ENCODE peak calls at places on chromosome 9, in five cellular contexts. One of them, this sample, is unnamed.

GRCh38 chr9:132910376-132910775 is 31.7 kb downstream of the SPACA9 start:
- DNase-seq in neural progenitor cell: no peak
- DNase-seq in SK-N-SH: no peak
- DNase-seq in K562: no peak
- DNase-seq in fibroblast of lung: no peak
- DNase-seq in this sample: no peak

GRCh38 chr9:128416014-128416413 is 4.6 kb upstream of the CERCAM start:
- DNase-seq in SK-N-SH: no peak
- DNase-seq in neural progenitor cell: no peak
- DNase-seq in K562: no peak
- DNase-seq in fibroblast of lung: no peak
- DNase-seq in this sample: no peak

GRCh38 chr9:110566156-110566555 is 13.4 kb downstream of the SVEP1 start:
- DNase-seq in fibroblast of lung: no peak
- DNase-seq in K562: no peak
- DNase-seq in neural progenitor cell: no peak
- DNase-seq in SK-N-SH: no peak
- DNase-seq in this sample: no peak

GRCh38 chr9:128818839-128819715 is 777 bp downstream of the ENDOG start:
- DNase-seq in K562: peak; percentile 43
- DNase-seq in fibroblast of lung: no peak
- DNase-seq in SK-N-SH: peak; percentile 67
- DNase-seq in neural progenitor cell: peak; percentile 71
- DNase-seq in this sample: peak; percentile 52

GRCh38 chr9:102398205-102398604 is 596.9 kb upstream of the CYLC2 start:
- DNase-seq in fibroblast of lung: no peak
- DNase-seq in neural progenitor cell: no peak
- DNase-seq in K562: no peak
- DNase-seq in SK-N-SH: no peak
- DNase-seq in this sample: no peak

GRCh38 chr9:71762900-71763653 is 5.2 kb downstream of the CEMIP2 start:
- DNase-seq in fibroblast of lung: peak; percentile 42
- DNase-seq in K562: no peak
- DNase-seq in SK-N-SH: no peak
- DNase-seq in neural progenitor cell: no peak
- DNase-seq in this sample: no peak

GRCh38 chr9:77176106-77176505 is 1.2 kb upstream of the VPS13A start:
- DNase-seq in neural progenitor cell: no peak
- DNase-seq in SK-N-SH: no peak
- DNase-seq in fibroblast of lung: no peak
- DNase-seq in K562: no peak
- DNase-seq in this sample: no peak

GRCh38 chr9:22136446-22137140 is 127.5 kb upstream of the CDKN2B start:
- DNase-seq in K562: no peak
- DNase-seq in neural progenitor cell: no peak
- DNase-seq in fibroblast of lung: peak; percentile 59
- DNase-seq in SK-N-SH: no peak
- DNase-seq in this sample: no peak

GRCh38 chr9:19918630-19919029 is 129.8 kb upstream of the SLC24A2 start:
- DNase-seq in fibroblast of lung: no peak
- DNase-seq in SK-N-SH: no peak
- DNase-seq in neural progenitor cell: no peak
- DNase-seq in K562: no peak
- DNase-seq in this sample: peak; percentile 40

GRCh38 chr9:89963280-89963679 is 358.5 kb downstream of the GADD45G start:
- DNase-seq in fibroblast of lung: no peak
- DNase-seq in K562: no peak
- DNase-seq in neural progenitor cell: no peak
- DNase-seq in SK-N-SH: no peak
- DNase-seq in this sample: no peak

GRCh38 chr9:99873531-99873930 is 32.9 kb upstream of the STX17 start:
- DNase-seq in SK-N-SH: no peak
- DNase-seq in fibroblast of lung: peak; percentile 23
- DNase-seq in K562: no peak
- DNase-seq in neural progenitor cell: no peak
- DNase-seq in this sample: no peak

GRCh38 chr9:127360829-127361228 is 36.1 kb upstream of the SLC2A8 start:
- DNase-seq in neural progenitor cell: peak; percentile 21
- DNase-seq in SK-N-SH: peak; percentile 30
- DNase-seq in K562: peak; percentile 51
- DNase-seq in fibroblast of lung: peak; percentile 63
- DNase-seq in this sample: no peak

GRCh38 chr9:121568541-121569265 is 69.1 kb upstream of the GGTA1 start:
- DNase-seq in K562: no peak
- DNase-seq in SK-N-SH: peak; percentile 56
- DNase-seq in neural progenitor cell: no peak
- DNase-seq in fibroblast of lung: no peak
- DNase-seq in this sample: no peak

GRCh38 chr9:122095010-122095767 is 2.1 kb upstream of the TTLL11 start:
- DNase-seq in fibroblast of lung: peak; percentile 74
- DNase-seq in neural progenitor cell: peak; percentile 75
- DNase-seq in SK-N-SH: peak; percentile 56
- DNase-seq in K562: peak; percentile 38
- DNase-seq in this sample: peak; percentile 46

GRCh38 chr9:114401344-114401743 is 13.6 kb upstream of the AKNA start:
- DNase-seq in K562: no peak
- DNase-seq in SK-N-SH: no peak
- DNase-seq in neural progenitor cell: no peak
- DNase-seq in fibroblast of lung: no peak
- DNase-seq in this sample: no peak

GRCh38 chr9:111891910-111892499 is 4.6 kb upstream of the UGCG start:
- DNase-seq in K562: peak; percentile 33
- DNase-seq in SK-N-SH: no peak
- DNase-seq in neural progenitor cell: no peak
- DNase-seq in fibroblast of lung: no peak
- DNase-seq in this sample: no peak

GRCh38 chr9:96719538-96720315 is 58.2 kb downstream of the ZNF510 start:
- DNase-seq in K562: no peak
- DNase-seq in SK-N-SH: peak; percentile 15
- DNase-seq in neural progenitor cell: no peak
- DNase-seq in fibroblast of lung: no peak
- DNase-seq in this sample: no peak

GRCh38 chr9:121120386-121120785 is 45.6 kb downstream of the CNTRL start:
- DNase-seq in fibroblast of lung: no peak
- DNase-seq in neural progenitor cell: no peak
- DNase-seq in K562: no peak
- DNase-seq in SK-N-SH: no peak
- DNase-seq in this sample: no peak

GRCh38 chr9:116737137-116737546 is 50.0 kb downstream of the TRIM32 start:
- DNase-seq in neural progenitor cell: peak; percentile 95
- DNase-seq in K562: peak; percentile 85
- DNase-seq in fibroblast of lung: peak; percentile 72
- DNase-seq in SK-N-SH: peak; percentile 83
- DNase-seq in this sample: peak; percentile 51

GRCh38 chr9:38263534-38263933 is 129.0 kb upstream of the ALDH1B1 start:
- DNase-seq in K562: no peak
- DNase-seq in fibroblast of lung: peak; percentile 44
- DNase-seq in SK-N-SH: no peak
- DNase-seq in neural progenitor cell: peak; percentile 56
- DNase-seq in this sample: no peak

GRCh38 chr9:114072181-114073140 is 5.6 kb downstream of the AMBP start:
- DNase-seq in K562: no peak
- DNase-seq in SK-N-SH: no peak
- DNase-seq in fibroblast of lung: peak; percentile 35
- DNase-seq in neural progenitor cell: peak; percentile 28
- DNase-seq in this sample: no peak

GRCh38 chr9:75658301-75658919 is 232.1 kb upstream of the PCSK5 start:
- DNase-seq in K562: no peak
- DNase-seq in neural progenitor cell: no peak
- DNase-seq in fibroblast of lung: peak; percentile 12
- DNase-seq in SK-N-SH: no peak
- DNase-seq in this sample: no peak

GRCh38 chr9:113511856-113512761 is 48.6 kb downstream of the RGS3 start:
- DNase-seq in SK-N-SH: no peak
- DNase-seq in K562: no peak
- DNase-seq in fibroblast of lung: peak; percentile 22
- DNase-seq in neural progenitor cell: peak; percentile 60
- DNase-seq in this sample: peak; percentile 77

GRCh38 chr9:80874276-80874675 is 815.1 kb downstream of the TLE1 start:
- DNase-seq in SK-N-SH: no peak
- DNase-seq in neural progenitor cell: no peak
- DNase-seq in fibroblast of lung: peak; percentile 35
- DNase-seq in K562: no peak
- DNase-seq in this sample: no peak

GRCh38 chr9:114465417-114465816 is 39.9 kb downstream of the WHRN start:
- DNase-seq in SK-N-SH: no peak
- DNase-seq in K562: no peak
- DNase-seq in neural progenitor cell: no peak
- DNase-seq in fibroblast of lung: no peak
- DNase-seq in this sample: no peak

GRCh38 chr9:125763373-125763772 is 16.2 kb downstream of the PBX3 start:
- DNase-seq in SK-N-SH: peak; percentile 17
- DNase-seq in K562: no peak
- DNase-seq in neural progenitor cell: peak; percentile 68
- DNase-seq in fibroblast of lung: peak; percentile 64
- DNase-seq in this sample: no peak

GRCh38 chr9:127562841-127563523 is 49.1 kb upstream of the STXBP1 start:
- DNase-seq in K562: no peak
- DNase-seq in neural progenitor cell: no peak
- DNase-seq in SK-N-SH: no peak
- DNase-seq in fibroblast of lung: peak; percentile 71
- DNase-seq in this sample: no peak

DNA sequence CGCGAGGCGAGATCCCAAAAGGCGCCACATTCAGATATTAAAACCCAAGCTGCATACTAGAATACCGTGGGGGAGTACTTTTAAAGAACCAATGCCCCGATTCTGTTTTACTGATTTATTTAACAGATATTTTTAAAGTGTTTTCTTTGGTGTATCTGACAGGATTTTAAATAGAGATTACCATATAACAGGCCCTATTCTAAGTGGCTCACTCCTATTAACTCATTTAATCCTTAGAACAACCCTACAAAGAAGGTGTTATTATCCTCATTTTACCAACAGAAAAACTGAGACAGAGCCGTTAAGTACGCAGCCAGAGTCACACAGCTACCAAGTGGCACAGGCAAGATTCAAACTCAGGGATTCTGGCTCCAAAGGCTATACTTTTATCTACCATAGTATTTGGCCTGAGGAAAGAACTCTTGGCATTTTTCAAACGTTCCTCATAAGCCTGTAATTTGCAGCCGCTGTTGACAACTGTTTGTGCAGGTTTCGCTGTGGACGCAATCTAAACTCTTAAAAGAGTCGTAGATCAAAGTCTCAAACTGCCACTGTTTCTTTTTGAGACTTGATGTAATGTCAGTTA is 550 bp upstream of the TMEM245 start:
- DNase-seq in K562: no peak
- DNase-seq in neural progenitor cell: no peak
- DNase-seq in SK-N-SH: no peak
- DNase-seq in fibroblast of lung: no peak
- DNase-seq in this sample: no peak
- H3K9ac ChIP-seq in K562: no peak overlapping the region
- H3K9ac ChIP-seq in neural progenitor cell: no peak overlapping the region
- H3K9ac ChIP-seq in SK-N-SH: peak overlapping the region; percentile 42
- H3K9ac ChIP-seq in fibroblast of lung: no peak overlapping the region
- H3K9ac ChIP-seq in this sample: peak overlapping the region; percentile 57

GRCh38 chr9:34377402-34377741 is 674 bp upstream of the MYORG start:
- DNase-seq in neural progenitor cell: peak; percentile 47
- DNase-seq in SK-N-SH: peak; percentile 40
- DNase-seq in K562: no peak
- DNase-seq in fibroblast of lung: no peak
- DNase-seq in this sample: no peak
- H3K9ac ChIP-seq in neural progenitor cell: no peak overlapping the region
- H3K9ac ChIP-seq in SK-N-SH: no peak overlapping the region
- H3K9ac ChIP-seq in K562: peak overlapping the region; percentile 84
- H3K9ac ChIP-seq in fibroblast of lung: no peak overlapping the region
- H3K9ac ChIP-seq in this sample: peak overlapping the region; percentile 58

GRCh38 chr9:69421908-69422801 is 97.1 kb downstream of the ENTREP1 start:
- DNase-seq in neural progenitor cell: peak; percentile 86
- DNase-seq in K562: peak; percentile 58
- DNase-seq in SK-N-SH: peak; percentile 81
- DNase-seq in fibroblast of lung: peak; percentile 68
- DNase-seq in this sample: peak; percentile 38
- H3K9ac ChIP-seq in neural progenitor cell: no peak overlapping the region
- H3K9ac ChIP-seq in K562: no peak overlapping the region
- H3K9ac ChIP-seq in SK-N-SH: no peak overlapping the region
- H3K9ac ChIP-seq in fibroblast of lung: no peak overlapping the region
- H3K9ac ChIP-seq in this sample: no peak overlapping the region

DNA sequence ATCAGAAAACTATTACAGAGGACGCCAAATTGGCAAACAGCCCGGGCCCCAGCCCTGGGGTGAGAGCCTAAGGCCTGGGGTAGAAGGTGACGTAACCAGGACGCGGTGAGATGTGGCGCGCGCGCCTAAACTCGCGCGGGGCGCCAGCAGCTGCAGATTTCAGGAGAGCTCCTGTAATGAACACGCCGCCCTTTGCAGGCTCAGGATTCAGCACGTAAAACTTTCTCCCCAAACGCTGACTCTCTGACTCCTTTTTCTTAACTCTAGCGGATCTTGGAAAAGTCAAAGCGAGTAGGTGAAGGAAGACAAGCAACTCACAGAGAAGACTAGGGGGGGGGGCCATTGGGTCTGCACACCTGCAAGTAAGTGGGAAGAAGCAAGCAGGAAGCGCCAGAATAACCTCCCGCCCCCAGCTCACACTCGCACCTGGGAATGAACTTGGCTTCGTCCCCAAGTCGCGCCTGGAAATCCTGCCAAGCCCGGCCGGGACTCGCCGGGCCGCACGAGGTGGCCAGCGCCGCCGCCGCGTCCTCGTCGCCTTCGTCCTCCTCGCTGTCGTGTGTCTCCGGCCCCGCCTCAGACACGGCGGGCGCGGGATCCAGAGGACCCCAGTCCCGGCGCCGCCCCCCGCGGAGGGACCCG is 810 bp downstream of the RASEF start:
- DNase-seq in SK-N-SH: peak; percentile 65
- DNase-seq in K562: no peak
- DNase-seq in neural progenitor cell: peak; percentile 37
- DNase-seq in fibroblast of lung: peak; percentile 20
- DNase-seq in this sample: no peak
- H3K9ac ChIP-seq in SK-N-SH: no peak overlapping the region
- H3K9ac ChIP-seq in K562: no peak overlapping the region
- H3K9ac ChIP-seq in neural progenitor cell: no peak overlapping the region
- H3K9ac ChIP-seq in fibroblast of lung: no peak overlapping the region
- H3K9ac ChIP-seq in this sample: no peak overlapping the region

GRCh38 chr9:93185261-93186150 is 1.6 kb downstream of the WNK2 start:
- DNase-seq in K562: no peak
- DNase-seq in neural progenitor cell: no peak
- DNase-seq in fibroblast of lung: no peak
- DNase-seq in SK-N-SH: peak; percentile 71
- DNase-seq in this sample: no peak
- H3K9ac ChIP-seq in K562: no peak overlapping the region
- H3K9ac ChIP-seq in neural progenitor cell: no peak overlapping the region
- H3K9ac ChIP-seq in fibroblast of lung: no peak overlapping the region
- H3K9ac ChIP-seq in SK-N-SH: no peak overlapping the region
- H3K9ac ChIP-seq in this sample: no peak overlapping the region